ENCODE peak calls at places on chromosomes 7 and 10, in four cellular contexts. O, R, G and K are unnamed samples.

GRCh38 chr10:4429538-4429937 is 396.5 kb upstream of the AKR1E2 start:
- DNase-seq in G (no peak), O (no peak), R (no peak), K (no peak)

GRCh38 chr10:50396491-50397311 is 145.4 kb upstream of the ASAH2 start:
- DNase-seq in R (no peak), O (peak; percentile 75), G (no peak), K (no peak)

GRCh38 chr7:39144420-39144819 is 166.7 kb downstream of the POU6F2 start:
- DNase-seq in R (no peak), G (no peak), O (no peak), K (no peak)

GRCh38 chr10:71831646-71832552 is 19.2 kb downstream of the PSAP start:
- DNase-seq in O (peak; percentile 40), G (no peak), R (no peak), K (peak; percentile 83)

GRCh38 chr10:78260141-78260540 is 226.5 kb downstream of the RPS24 start:
- DNase-seq in R (no peak), O (no peak), G (no peak), K (no peak)

GRCh38 chr10:51176976-51177690 is 102.8 kb downstream of the PRKG1 start:
- DNase-seq in G (no peak), R (no peak), O (peak; percentile 62), K (no peak)

GRCh38 chr10:124743188-124744046 is 761 bp downstream of the FAM53B start:
- DNase-seq in G (peak; percentile 81), O (no peak), R (no peak), K (peak; percentile 47)

GRCh38 chr7:25967278-25968204 is 184.5 kb upstream of the NFE2L3 start:
- DNase-seq in O (no peak), R (no peak), G (no peak), K (no peak)

GRCh38 chr7:47180268-47180826 is 401.6 kb downstream of the TNS3 start:
- DNase-seq in O (peak; percentile 27), G (peak; percentile 32), R (peak; percentile 52), K (peak; percentile 29)

GRCh38 chr10:58451490-58451889 is 61.2 kb upstream of the BICC1 start:
- DNase-seq in R (no peak), O (no peak), G (no peak), K (no peak)

GRCh38 chr10:22753786-22754185 is 39.4 kb upstream of the PIP4K2A start:
- DNase-seq in R (no peak), O (no peak), G (no peak), K (no peak)

GRCh38 chr7:34339061-34339526 is 318.9 kb upstream of the NPSR1 start:
- DNase-seq in O (peak; percentile 65), R (no peak), G (peak; percentile 81), K (peak; percentile 72)

GRCh38 chr7:1823376-1824150 is 153.5 kb downstream of the ELFN1 start:
- DNase-seq in G (no peak), O (no peak), R (peak; percentile 24), K (no peak)

GRCh38 chr7:134514663-134515062 is 12.7 kb upstream of the AKR1B10 start:
- DNase-seq in R (no peak), O (peak; percentile 47), G (peak; percentile 27), K (peak; percentile 75)

GRCh38 chr7:120939345-120939744 is 11.2 kb upstream of the ING3 start:
- DNase-seq in G (no peak), O (no peak), R (no peak), K (no peak)

GRCh38 chr7:138952791-138953190 is 28.4 kb downstream of the KIAA1549 start:
- DNase-seq in R (no peak), G (peak; percentile 76), O (no peak), K (no peak)

GRCh38 chr7:44085549-44085948 is 3.2 kb upstream of the POLM start:
- DNase-seq in O (no peak), R (no peak), G (no peak), K (no peak)

GRCh38 chr7:157502701-157503111 is 165.9 kb downstream of the DNAJB6 start:
- DNase-seq in R (peak; percentile 20), G (no peak), O (no peak), K (no peak)

GRCh38 chr10:71081229-71081560 is 131.2 kb upstream of the UNC5B start:
- DNase-seq in R (no peak), G (no peak), O (no peak), K (no peak)

GRCh38 chr7:101691822-101692384 is 62.8 kb upstream of the MYL10 start:
- DNase-seq in O (no peak), R (no peak), G (no peak), K (no peak)

GRCh38 chr7:99340659-99341058 is 15.0 kb downstream of the ARPC1A start:
- DNase-seq in G (no peak), R (no peak), O (peak; percentile 44), K (no peak)

GRCh38 chr10:76302936-76303656 is 871.7 kb downstream of the LRMDA start:
- DNase-seq in O (peak; percentile 81), G (no peak), R (no peak), K (no peak)

GRCh38 chr7:95931460-95932232 is 159.3 kb downstream of the DYNC1I1 start:
- DNase-seq in R (no peak), O (no peak), G (no peak), K (no peak)

GRCh38 chr7:32034052-32034451 is 36.2 kb downstream of the PDE1C start:
- DNase-seq in R (no peak), G (peak; percentile 10), O (no peak), K (peak; percentile 75)

GRCh38 chr10:110395350-110396283 is 90.9 kb upstream of the SMNDC1 start:
- DNase-seq in R (no peak), O (peak; percentile 98), G (peak; percentile 81), K (peak; percentile 97)

GRCh38 chr10:51244739-51245138 is 170.5 kb downstream of the PRKG1 start:
- DNase-seq in R (no peak), O (peak; percentile 92), G (no peak), K (no peak)

GRCh38 chr7:69517985-69518731 is 80.1 kb upstream of the AUTS2 start:
- DNase-seq in O (peak; percentile 8), G (no peak), R (peak; percentile 75), K (no peak)

GRCh38 chr10:44234471-44234850 is 150.4 kb downstream of the CXCL12 start:
- DNase-seq in R (peak; percentile 63), G (no peak), O (peak; percentile 27), K (no peak)

GRCh38 chr10:11336703-11337102 is 274.7 kb downstream of the USP6NL start:
- DNase-seq in O (no peak), R (no peak), G (no peak), K (no peak)

GRCh38 chr7:88072715-88073055 is 138.6 kb downstream of the ADAM22 start:
- DNase-seq in O (no peak), R (no peak), G (no peak), K (no peak)

GRCh38 chr7:16550671-16551070 is 24.0 kb downstream of the LRRC72 start:
- DNase-seq in R (no peak), O (no peak), G (no peak), K (no peak)

GRCh38 chr10:44567471-44567870 is 182.6 kb upstream of the CXCL12 start:
- DNase-seq in R (no peak), G (no peak), O (peak; percentile 75), K (no peak)

GRCh38 chr10:91137822-91138221 is 82.6 kb upstream of the PCGF5 start:
- DNase-seq in R (no peak), G (no peak), O (no peak), K (no peak)

GRCh38 chr7:40133561-40134427 is 628 bp downstream of the MPLKIP start:
- DNase-seq in G (peak; percentile 6), R (no peak), O (peak; percentile 41), K (no peak)

GRCh38 chr7:27106181-27106905 is 3.9 kb upstream of the HOXA2 start:
- DNase-seq in O (peak; percentile 52), G (no peak), R (peak; percentile 77), K (peak; percentile 58)

DNA sequence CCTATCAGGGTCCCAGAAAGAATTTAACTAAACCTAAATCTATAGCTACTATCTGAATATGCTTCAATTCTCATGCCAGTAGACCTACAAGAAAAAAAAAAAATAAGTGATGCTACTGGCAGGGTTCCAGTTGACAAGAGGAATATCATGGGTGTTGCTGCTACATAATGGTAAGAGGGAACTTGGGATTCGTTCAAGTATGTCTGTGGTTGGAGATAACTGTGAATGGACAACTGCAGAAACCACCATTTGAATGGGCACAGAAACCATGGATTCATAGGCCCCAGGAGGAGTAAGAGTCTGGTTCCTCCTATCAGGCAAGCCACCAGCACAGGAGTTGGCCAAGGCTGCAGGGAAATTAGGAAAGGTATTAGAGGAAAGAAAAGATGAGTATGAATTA is 287.6 kb upstream of the HGF start:
- DNase-seq in G (no peak), O (peak; percentile 39), R (no peak), K (no peak)
- H3K4me1 ChIP-seq in G (no peaks in the 10 kb centered on the region), O (no peaks in the 10 kb centered on the region), R (no peaks in the 10 kb centered on the region), K (no peaks in the 10 kb centered on the region)

GRCh38 chr7:112749775-112750174 is 40.4 kb downstream of the TMEM168 start:
- DNase-seq in G (no peak), R (no peak), O (no peak), K (no peak)
- H3K27ac ChIP-seq in G (no peak overlapping the region), R (no peak overlapping the region), O (no peak overlapping the region), K (no peak overlapping the region)

DNA sequence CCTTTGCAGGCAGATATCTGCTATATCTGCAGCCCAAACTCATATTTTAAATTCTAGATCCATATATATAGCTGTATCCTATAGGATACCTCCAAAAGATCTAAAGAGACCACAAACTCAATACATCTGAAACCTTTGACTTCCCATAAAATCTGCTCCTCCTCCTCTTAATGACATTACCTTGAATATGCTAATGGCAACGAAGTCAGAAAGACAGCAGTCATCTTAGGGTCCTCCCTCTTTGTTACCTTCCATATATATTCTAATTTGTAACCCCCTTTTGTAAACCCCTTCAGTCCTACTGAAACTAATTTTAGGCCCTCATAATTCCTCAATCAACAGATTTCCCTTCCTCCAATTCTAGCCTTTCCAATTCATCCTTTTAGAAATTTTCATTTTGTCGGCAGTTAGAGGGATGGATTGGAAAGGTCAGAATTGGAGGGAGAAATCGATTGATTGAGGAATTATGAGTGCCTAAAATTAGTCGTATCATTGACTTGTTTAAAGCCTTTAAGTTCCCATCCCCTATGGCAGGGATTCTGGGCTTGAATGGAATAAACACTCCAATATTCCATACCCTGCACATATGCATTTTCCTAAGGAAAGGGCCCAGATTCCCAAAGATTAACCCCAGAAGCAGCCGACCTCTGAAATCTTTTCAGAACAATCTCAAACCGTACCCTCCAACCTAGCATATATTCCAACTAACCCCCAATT is 2.4 kb downstream of the SYPL1 start:
- DNase-seq in G (no peak), R (no peak), O (no peak), K (no peak)
- H3K79me2 ChIP-seq in G (peaks cover 9% of the 10 kb centered on the region), R (peaks cover 2% of the 10 kb centered on the region), O (peaks cover 68% of the 10 kb centered on the region), K (peaks cover 74% of the 10 kb centered on the region)

GRCh38 chr10:5632430-5632829 is 34.0 kb downstream of the ASB13 start:
- DNase-seq in O (peak; percentile 37), G (peak; percentile 74), R (no peak), K (peak; percentile 67)
- H3K4me1 ChIP-seq in O (peaks cover 6% of the 10 kb centered on the region), G (no peaks in the 10 kb centered on the region), R (no peaks in the 10 kb centered on the region), K (peaks cover 13% of the 10 kb centered on the region)

DNA sequence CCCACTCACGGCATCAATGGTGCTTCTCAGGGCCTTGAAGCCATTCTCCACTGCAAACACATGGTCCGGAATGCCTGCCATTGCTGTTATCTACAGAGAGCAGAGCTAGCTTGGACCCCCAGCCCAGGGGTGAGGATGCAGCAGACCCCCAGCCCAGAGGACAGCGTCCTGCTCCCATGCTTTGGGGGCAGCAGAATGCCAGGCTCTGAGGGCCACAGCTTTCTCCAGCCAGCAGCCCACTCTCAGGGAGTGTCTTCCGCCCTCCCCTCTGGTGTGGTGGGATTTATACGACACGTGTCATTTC is 48.1 kb upstream of the MSMB start:
- DNase-seq in O (no peak), G (no peak), R (no peak), K (no peak)
- H3K27ac ChIP-seq in O (no peak overlapping the region), G (no peak overlapping the region), R (no peak overlapping the region), K (no peak overlapping the region)

GRCh38 chr10:29719281-29719675 is 84.5 kb upstream of the SVIL start:
- DNase-seq in O (no peak), G (no peak), R (no peak), K (no peak)
- H3K79me2 ChIP-seq in O (peaks cover 84% of the 10 kb centered on the region), G (peaks cover 17% of the 10 kb centered on the region), R (peaks cover 2% of the 10 kb centered on the region), K (peaks cover 89% of the 10 kb centered on the region)